ENCODE peak calls at places on chromosomes 7 and 10, in five cellular contexts. O is M059J, D is lower lobe of right lung, C is mammary epithelial cell, A is NCI-H1694. U is an unnamed sample.

GRCh38 chr10:71525102-71525501 is 128.4 kb downstream of the CDH23 start:
- DNase-seq in O (no peak), D (no peak), C (no peak), A (no peak), U (no peak)

GRCh38 chr7:155252958-155253501 is 44.6 kb upstream of the INSIG1 start:
- DNase-seq in O (no peak), D (no peak), C (no peak), A (no peak), U (no peak)

GRCh38 chr7:41096921-41097320 is 606.0 kb downstream of the INHBA start:
- DNase-seq in O (peak; percentile 87), D (no peak), C (peak; percentile 59), A (no peak), U (no peak)

GRCh38 chr10:117455346-117455745 is 80.1 kb upstream of the PDZD8 start:
- DNase-seq in O (no peak), D (no peak), C (no peak), A (no peak), U (no peak)

GRCh38 chr7:156604311-156604710 is 36.3 kb upstream of the RNF32 start:
- DNase-seq in O (peak; percentile 61), D (no peak), C (peak; percentile 57), A (no peak), U (no peak)

GRCh38 chr7:8423057-8423456 is 10.4 kb upstream of the NXPH1 start:
- DNase-seq in O (peak; percentile 3), D (no peak), C (peak; percentile 23), A (no peak), U (no peak)

GRCh38 chr10:5442056-5442989 is 30.0 kb downstream of the NET1 start:
- DNase-seq in O (peak; percentile 39), D (no peak), C (peak; percentile 53), A (peak; percentile 30), U (peak; percentile 21)

GRCh38 chr10:585502-585901 is 104.0 kb downstream of the DIP2C start:
- DNase-seq in O (no peak), D (no peak), C (no peak), A (no peak), U (no peak)

GRCh38 chr10:124006526-124006925 is 86.9 kb downstream of the CHST15 start:
- DNase-seq in O (no peak), D (no peak), C (no peak), A (no peak), U (no peak)

GRCh38 chr7:74525881-74526280 is 72.2 kb downstream of the GTF2IRD1 start:
- DNase-seq in O (no peak), D (no peak), C (peak; percentile 93), A (no peak), U (no peak)

U was measured in nephron progenitor cell.